ENCODE peak calls at places on chromosomes 4 and X, in four cellular contexts. E is HCT116, F is HepG2, V is K562. M is an unnamed sample.

GRCh38 chr4:39834269-39834668 is 136.3 kb downstream of the UBE2K start:
- DNase-seq in E (no peak), F (no peak), V (no peak), M (no peak)

GRCh38 chr4:108224628-108225053 is 55.9 kb upstream of the LEF1 start:
- DNase-seq in E (no peak), F (no peak), V (peak; percentile 61), M (peak; percentile 33)

GRCh38 chrX:105260291-105261043 is 40.0 kb upstream of the TEX13A start:
- DNase-seq in E (no peak), F (no peak), V (no peak), M (peak; percentile 0)

GRCh38 chrX:100682939-100683338 is 38.9 kb downstream of the SRPX2 start:
- DNase-seq in E (no peak), F (peak; percentile 0), V (no peak), M (no peak)

GRCh38 chr4:184114431-184114830 is 103.2 kb downstream of the ENPP6 start:
- DNase-seq in E (no peak), F (no peak), V (peak; percentile 22), M (no peak)

GRCh38 chrX:73562986-73563739 is at the start of gene CHIC1:
- DNase-seq in E (no peak), F (no peak), V (peak; percentile 73), M (peak; percentile 82)

GRCh38 chr4:38313175-38313574 is 350.8 kb upstream of the KLF3 start:
- DNase-seq in E (no peak), F (no peak), V (no peak), M (no peak)

GRCh38 chr4:39435875-39436563 is 22.7 kb downstream of the RPL9 start:
- DNase-seq in E (no peak), F (no peak), V (no peak), M (no peak)

GRCh38 chr4:147339116-147339515 is 141.8 kb upstream of the EDNRA start:
- DNase-seq in E (no peak), F (no peak), V (no peak), M (no peak)

GRCh38 chrX:75155454-75155829 is 641 bp downstream of the ABCB7 start:
- DNase-seq in E (no peak), F (no peak), V (peak; percentile 12), M (peak; percentile 2)

GRCh38 chr4:8283161-8283560 is 13.6 kb downstream of the HTRA3 start:
- DNase-seq in E (no peak), F (no peak), V (no peak), M (no peak)

GRCh38 chr4:4395849-4396627 is 9.1 kb downstream of the NSG1 start:
- DNase-seq in E (no peak), F (peak; percentile 7), V (no peak), M (peak; percentile 61)

GRCh38 chrX:723781-724180 is 93.2 kb downstream of the SHOX start:
- DNase-seq in E (no peak), F (no peak), V (no peak), M (no peak)

GRCh38 chrX:153727108-153727931 is 2.7 kb downstream of the ABCD1 start:
- DNase-seq in E (no peak), F (peak; percentile 43), V (no peak), M (no peak)

GRCh38 chr4:168743576-168743975 is 246.7 kb downstream of the PALLD start:
- DNase-seq in E (no peak), F (peak; percentile 6), V (no peak), M (no peak)

GRCh38 chr4:182276214-182277109 is 33.3 kb downstream of the TENM3 start:
- DNase-seq in E (no peak), F (no peak), V (no peak), M (peak; percentile 44)

GRCh38 chr4:8019396-8020365 is 80.0 kb upstream of the AFAP1 start:
- DNase-seq in E (no peak), F (no peak), V (no peak), M (peak; percentile 64)

GRCh38 chrX:150873616-150874015 is 24.9 kb downstream of the CD99L2 start:
- DNase-seq in E (peak; percentile 6), F (no peak), V (no peak), M (no peak)

GRCh38 chr4:67437974-67438713 is 107.2 kb downstream of the CENPC start:
- DNase-seq in E (no peak), F (peak; percentile 11), V (no peak), M (no peak)

GRCh38 chrX:81414630-81415029 is 212.7 kb downstream of the SH3BGRL start:
- DNase-seq in E (no peak), F (no peak), V (no peak), M (no peak)

GRCh38 chr4:4368821-4369580 is 17.9 kb upstream of the NSG1 start:
- DNase-seq in E (no peak), F (no peak), V (no peak), M (no peak)

GRCh38 chr4:20916106-20916505 is 215.8 kb downstream of the PACRGL start:
- DNase-seq in E (no peak), F (no peak), V (no peak), M (no peak)

GRCh38 chr4:150368667-150369066 is 213.3 kb upstream of the MAB21L2 start:
- DNase-seq in E (no peak), F (no peak), V (no peak), M (peak; percentile 16)

GRCh38 chr4:110780538-110780937 is 157.7 kb upstream of the PITX2 start:
- DNase-seq in E (no peak), F (no peak), V (no peak), M (no peak)

GRCh38 chrX:12949927-12950656 is 24.8 kb upstream of the TMSB4X start:
- DNase-seq in E (no peak), F (no peak), V (peak; percentile 65), M (no peak)

GRCh38 chrX:137926090-137926489 is 360.2 kb downstream of the ZIC3 start:
- DNase-seq in E (no peak), F (no peak), V (no peak), M (peak; percentile 3)

GRCh38 chrX:52425710-52426245 is 57.0 kb downstream of the XAGE2 start:
- DNase-seq in E (no peak), F (no peak), V (no peak), M (no peak)

GRCh38 chrX:24842486-24842885 is 148.8 kb downstream of the POLA1 start:
- DNase-seq in E (no peak), F (no peak), V (no peak), M (no peak)

GRCh38 chrX:119870626-119871131 is 854 bp downstream of the RNF113A start:
- DNase-seq in E (no peak), F (peak; percentile 11), V (no peak), M (peak; percentile 26)

GRCh38 chr4:185656467-185656890 is 121.2 kb upstream of the PDLIM3 start:
- DNase-seq in E (no peak), F (no peak), V (no peak), M (no peak)

GRCh38 chr4:186781032-186781917 is 57.6 kb upstream of the FAT1 start:
- DNase-seq in E (peak; percentile 66), F (peak; percentile 93), V (no peak), M (no peak)
- TF ChIP-seq MAX in E (no peak), F (no peak), V (no peak), M (no peak)

GRCh38 chr4:186666750-186667149 is 56.9 kb downstream of the FAT1 start:
- DNase-seq in E (no peak), F (no peak), V (no peak), M (no peak)

GRCh38 chr4:186660403-186660802 is 63.3 kb downstream of the FAT1 start:
- DNase-seq in E (no peak), F (no peak), V (no peak), M (no peak)

GRCh38 chr4:186669159-186669720 is 54.4 kb downstream of the FAT1 start:
- DNase-seq in E (no peak), F (peak; percentile 50), V (no peak), M (peak; percentile 36)

GRCh38 chr4:186669735-186670134 is 53.9 kb downstream of the FAT1 start:
- DNase-seq in E (no peak), F (no peak), V (no peak), M (no peak)

GRCh38 chr4:186666252-186666651 is 57.4 kb downstream of the FAT1 start:
- DNase-seq in E (no peak), F (no peak), V (no peak), M (no peak)
- TF ChIP-seq ELF1 in E (no peak), F (no peak), V (no peak), M (no peak)

GRCh38 chr4:174255790-174256189 is 27.7 kb downstream of the FBXO8 start:
- DNase-seq in E (no peak), F (no peak), V (no peak), M (no peak)
- TF ChIP-seq MAX in E (no peak), F (no peak), V (no peak), M (no peak)

DNA sequence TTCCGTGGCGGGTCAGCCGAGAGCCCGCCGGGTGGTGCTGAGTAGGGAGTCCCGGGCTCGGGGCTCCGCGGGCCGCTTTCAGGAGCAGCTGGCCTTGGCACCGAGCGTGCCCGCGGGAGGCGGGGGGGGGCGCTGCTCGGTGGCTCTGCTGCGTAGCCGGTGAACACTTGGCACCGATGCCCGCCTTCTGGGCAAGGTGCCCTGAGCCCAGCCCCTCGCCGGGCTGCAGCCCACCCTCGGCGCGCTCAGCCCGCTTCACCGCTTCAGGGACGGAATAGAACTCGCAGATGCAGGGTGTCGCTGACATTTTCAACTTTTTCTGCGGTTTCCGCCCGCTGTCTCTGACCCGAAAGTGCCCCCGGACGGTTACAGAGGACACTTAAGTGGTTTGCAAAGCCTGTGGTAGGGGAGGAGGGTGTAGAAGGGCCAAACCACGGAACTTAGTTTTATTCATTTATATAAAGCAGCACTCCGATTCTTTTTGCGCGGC is 659 bp downstream of the CD38 start:
- DNase-seq in E (no peak), F (no peak), V (no peak), M (no peak)
- TF ChIP-seq ELF1 in E (no peak), F (no peak), V (no peak), M (no peak)

DNA sequence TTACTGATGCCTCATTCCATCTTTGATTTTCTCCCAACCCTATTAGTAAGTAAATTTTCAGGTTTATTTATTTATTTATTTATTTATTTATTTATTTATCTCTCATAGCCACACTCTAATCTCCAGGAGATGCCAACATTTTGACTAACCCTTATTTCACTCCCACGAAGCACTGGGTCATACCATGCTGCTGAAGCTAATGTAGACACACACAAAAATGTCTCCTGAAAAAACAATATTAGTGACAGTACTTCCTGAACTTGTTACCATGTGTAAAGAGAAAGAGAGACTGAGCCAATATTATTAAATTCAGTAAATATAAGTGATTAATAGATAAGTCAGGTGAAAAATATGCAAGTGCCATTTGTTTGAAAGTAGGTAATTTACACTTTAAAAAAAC is 402.7 kb downstream of the C4orf33 start:
- DNase-seq in E (no peak), F (no peak), V (no peak), M (no peak)
- TF ChIP-seq MAX in E (no peak), F (no peak), V (no peak), M (no peak)

GRCh38 chr4:2761035-2761923 is 5.1 kb upstream of the TNIP2 start:
- DNase-seq in E (no peak), F (peak; percentile 86), V (peak; percentile 48), M (peak; percentile 18)
- TF ChIP-seq ELF1 in E (no peak), F (peak; percentile 49), V (no peak), M (no peak)